ENCODE peak calls at places on chromosomes 12 and 14, in five cellular contexts. One of them, this sample, is unnamed.

GRCh38 chr14:61225304-61225703 is 55.8 kb downstream of the TMEM30B start:
- DNase-seq in NCI-H187: no peak
- DNase-seq in lower lobe of right lung: no peak
- DNase-seq in fibroblast of mammary gland: no peak
- DNase-seq in kidney epithelial cell: no peak
- DNase-seq in this sample: no peak

GRCh38 chr14:93986972-93987371 is 10.1 kb upstream of the CCDC197 start:
- DNase-seq in NCI-H187: no peak
- DNase-seq in lower lobe of right lung: no peak
- DNase-seq in fibroblast of mammary gland: no peak
- DNase-seq in kidney epithelial cell: no peak
- DNase-seq in this sample: no peak

GRCh38 chr12:46942579-46942978 is 116.8 kb upstream of the SLC38A4 start:
- DNase-seq in NCI-H187: no peak
- DNase-seq in lower lobe of right lung: no peak
- DNase-seq in fibroblast of mammary gland: peak
- DNase-seq in kidney epithelial cell: peak
- DNase-seq in this sample: peak

GRCh38 chr12:52186135-52186840 is 5.5 kb downstream of the KRT80 start:
- DNase-seq in NCI-H187: no peak
- DNase-seq in lower lobe of right lung: no peak
- DNase-seq in fibroblast of mammary gland: peak
- DNase-seq in kidney epithelial cell: peak
- DNase-seq in this sample: peak

GRCh38 chr14:65297744-65298143 is 114.8 kb upstream of the FUT8 start:
- DNase-seq in NCI-H187: no peak
- DNase-seq in lower lobe of right lung: no peak
- DNase-seq in fibroblast of mammary gland: no peak
- DNase-seq in kidney epithelial cell: no peak
- DNase-seq in this sample: no peak

GRCh38 chr12:1776139-1776975 is 44.0 kb upstream of the LRTM2 start:
- DNase-seq in NCI-H187: no peak
- DNase-seq in lower lobe of right lung: no peak
- DNase-seq in fibroblast of mammary gland: peak
- DNase-seq in kidney epithelial cell: no peak
- DNase-seq in this sample: peak

GRCh38 chr12:108799528-108800243 is 57.7 kb downstream of the SSH1 start:
- DNase-seq in NCI-H187: no peak
- DNase-seq in lower lobe of right lung: no peak
- DNase-seq in fibroblast of mammary gland: peak
- DNase-seq in kidney epithelial cell: no peak
- DNase-seq in this sample: no peak

GRCh38 chr12:57222286-57223190 is 5.9 kb downstream of the NXPH4 start:
- DNase-seq in NCI-H187: no peak
- DNase-seq in lower lobe of right lung: no peak
- DNase-seq in fibroblast of mammary gland: no peak
- DNase-seq in kidney epithelial cell: no peak
- DNase-seq in this sample: no peak

GRCh38 chr12:107379852-107380567 is 286.7 kb upstream of the CRY1 start:
- DNase-seq in NCI-H187: peak
- DNase-seq in lower lobe of right lung: no peak
- DNase-seq in fibroblast of mammary gland: peak
- DNase-seq in kidney epithelial cell: no peak
- DNase-seq in this sample: no peak

GRCh38 chr12:94220804-94221203 is 72.4 kb downstream of the PLXNC1 start:
- DNase-seq in NCI-H187: no peak
- DNase-seq in lower lobe of right lung: no peak
- DNase-seq in fibroblast of mammary gland: no peak
- DNase-seq in kidney epithelial cell: no peak
- DNase-seq in this sample: no peak

GRCh38 chr14:67722293-67722692 is 20.6 kb downstream of the RDH12 start:
- DNase-seq in NCI-H187: no peak
- DNase-seq in lower lobe of right lung: no peak
- DNase-seq in fibroblast of mammary gland: peak
- DNase-seq in kidney epithelial cell: no peak
- DNase-seq in this sample: no peak

GRCh38 chr12:122871851-122872785 is 23.8 kb downstream of the VPS37B start:
- DNase-seq in NCI-H187: peak
- DNase-seq in lower lobe of right lung: peak
- DNase-seq in fibroblast of mammary gland: peak
- DNase-seq in kidney epithelial cell: peak
- DNase-seq in this sample: no peak

GRCh38 chr12:3446653-3447270 is 44.2 kb upstream of the PRMT8 start:
- DNase-seq in NCI-H187: no peak
- DNase-seq in lower lobe of right lung: no peak
- DNase-seq in fibroblast of mammary gland: no peak
- DNase-seq in kidney epithelial cell: no peak
- DNase-seq in this sample: no peak

GRCh38 chr12:92255741-92256140 is 110.1 kb upstream of the BTG1 start:
- DNase-seq in NCI-H187: no peak
- DNase-seq in lower lobe of right lung: no peak
- DNase-seq in fibroblast of mammary gland: no peak
- DNase-seq in kidney epithelial cell: no peak
- DNase-seq in this sample: no peak

GRCh38 chr14:52031781-52032180 is 37.1 kb downstream of the NID2 start:
- DNase-seq in NCI-H187: no peak
- DNase-seq in lower lobe of right lung: no peak
- DNase-seq in fibroblast of mammary gland: peak
- DNase-seq in kidney epithelial cell: no peak
- DNase-seq in this sample: peak

GRCh38 chr14:68596701-68597100 is 196.2 kb downstream of the ZFP36L1 start:
- DNase-seq in NCI-H187: no peak
- DNase-seq in lower lobe of right lung: no peak
- DNase-seq in fibroblast of mammary gland: no peak
- DNase-seq in kidney epithelial cell: no peak
- DNase-seq in this sample: no peak

GRCh38 chr12:49339464-49339861 is 2.5 kb upstream of the C1QL4 start:
- DNase-seq in NCI-H187: no peak
- DNase-seq in lower lobe of right lung: no peak
- DNase-seq in fibroblast of mammary gland: no peak
- DNase-seq in kidney epithelial cell: no peak
- DNase-seq in this sample: no peak

GRCh38 chr12:77087427-77087826 is 22.1 kb upstream of the E2F7 start:
- DNase-seq in NCI-H187: no peak
- DNase-seq in lower lobe of right lung: no peak
- DNase-seq in fibroblast of mammary gland: peak
- DNase-seq in kidney epithelial cell: peak
- DNase-seq in this sample: no peak

GRCh38 chr14:74207943-74208342 is 31.3 kb upstream of the VSX2 start:
- DNase-seq in NCI-H187: no peak
- DNase-seq in lower lobe of right lung: no peak
- DNase-seq in fibroblast of mammary gland: peak
- DNase-seq in kidney epithelial cell: no peak
- DNase-seq in this sample: no peak

GRCh38 chr14:20970983-20971704 is 15.9 kb downstream of the RNASE2 start:
- DNase-seq in NCI-H187: peak
- DNase-seq in lower lobe of right lung: peak
- DNase-seq in fibroblast of mammary gland: peak
- DNase-seq in kidney epithelial cell: peak
- DNase-seq in this sample: peak

GRCh38 chr12:44154128-44154527 is 318.2 kb downstream of the TMEM117 start:
- DNase-seq in NCI-H187: no peak
- DNase-seq in lower lobe of right lung: no peak
- DNase-seq in fibroblast of mammary gland: peak
- DNase-seq in kidney epithelial cell: peak
- DNase-seq in this sample: no peak

GRCh38 chr12:8681129-8681902 is 16.5 kb upstream of the RIMKLB start:
- DNase-seq in NCI-H187: no peak
- DNase-seq in lower lobe of right lung: no peak
- DNase-seq in fibroblast of mammary gland: peak
- DNase-seq in kidney epithelial cell: no peak
- DNase-seq in this sample: peak

GRCh38 chr14:91229743-91230200 is 14.7 kb downstream of the GPR68 start:
- DNase-seq in NCI-H187: no peak
- DNase-seq in lower lobe of right lung: no peak
- DNase-seq in fibroblast of mammary gland: peak
- DNase-seq in kidney epithelial cell: no peak
- DNase-seq in this sample: peak

GRCh38 chr12:48961331-48961730 is 4.0 kb upstream of the ARF3 start:
- DNase-seq in NCI-H187: no peak
- DNase-seq in lower lobe of right lung: no peak
- DNase-seq in fibroblast of mammary gland: no peak
- DNase-seq in kidney epithelial cell: no peak
- DNase-seq in this sample: no peak

GRCh38 chr12:98227162-98227561 is 288.2 kb upstream of the TMPO start:
- DNase-seq in NCI-H187: no peak
- DNase-seq in lower lobe of right lung: no peak
- DNase-seq in fibroblast of mammary gland: peak
- DNase-seq in kidney epithelial cell: no peak
- DNase-seq in this sample: no peak

GRCh38 chr12:88889326-88890110 is 309.2 kb upstream of the KITLG start:
- DNase-seq in NCI-H187: no peak
- DNase-seq in lower lobe of right lung: no peak
- DNase-seq in fibroblast of mammary gland: peak
- DNase-seq in kidney epithelial cell: no peak
- DNase-seq in this sample: peak

GRCh38 chr12:108802666-108803036 is 54.7 kb downstream of the SSH1 start:
- DNase-seq in NCI-H187: no peak
- DNase-seq in lower lobe of right lung: no peak
- DNase-seq in fibroblast of mammary gland: no peak
- DNase-seq in kidney epithelial cell: no peak
- DNase-seq in this sample: no peak

GRCh38 chr12:94725375-94726168 is 75.2 kb upstream of the TMCC3 start:
- DNase-seq in NCI-H187: no peak
- DNase-seq in lower lobe of right lung: no peak
- DNase-seq in fibroblast of mammary gland: peak
- DNase-seq in kidney epithelial cell: no peak
- DNase-seq in this sample: no peak

GRCh38 chr12:118816296-118816695 is 165.0 kb upstream of the SRRM4 start:
- DNase-seq in NCI-H187: no peak
- DNase-seq in lower lobe of right lung: no peak
- DNase-seq in fibroblast of mammary gland: no peak
- DNase-seq in kidney epithelial cell: no peak
- DNase-seq in this sample: no peak

GRCh38 chr14:102362084-102362483 is 606 bp downstream of the CINP start:
- DNase-seq in NCI-H187: no peak
- DNase-seq in lower lobe of right lung: no peak
- DNase-seq in fibroblast of mammary gland: peak
- DNase-seq in kidney epithelial cell: no peak
- DNase-seq in this sample: peak

This sample was measured in NCI-H226.